ENCODE peak calls at places on chromosomes 16 and 17, in six cellular contexts. One of them, this sample, is unnamed.

GRCh38 chr16:55048745-55049144 is 118.1 kb downstream of the IRX5 start:
- DNase-seq in ovary: no peak
- DNase-seq in PC-9: no peak
- DNase-seq in fibroblast of lung: no peak
- DNase-seq in SJCRH30: no peak
- DNase-seq in heart right ventricle: no peak
- DNase-seq in this sample: no peak

GRCh38 chr17:41338961-41339485 is 11.6 kb downstream of the KRT33A start:
- DNase-seq in ovary: no peak
- DNase-seq in PC-9: peak; percentile 39
- DNase-seq in fibroblast of lung: no peak
- DNase-seq in SJCRH30: no peak
- DNase-seq in heart right ventricle: no peak
- DNase-seq in this sample: no peak

GRCh38 chr16:68298907-68299515 is 11.7 kb downstream of the SLC7A6OS start:
- DNase-seq in ovary: no peak
- DNase-seq in PC-9: no peak
- DNase-seq in fibroblast of lung: peak; percentile 76
- DNase-seq in SJCRH30: peak; percentile 74
- DNase-seq in heart right ventricle: peak; percentile 48
- DNase-seq in this sample: no peak

GRCh38 chr17:40615295-40615988 is 32.2 kb downstream of the SMARCE1 start:
- DNase-seq in ovary: peak; percentile 60
- DNase-seq in PC-9: peak; percentile 72
- DNase-seq in fibroblast of lung: peak; percentile 35
- DNase-seq in SJCRH30: peak; percentile 26
- DNase-seq in heart right ventricle: peak; percentile 40
- DNase-seq in this sample: peak; percentile 65

GRCh38 chr17:49361129-49361901 is 735 bp downstream of the ZNF652 start:
- DNase-seq in ovary: peak; percentile 21
- DNase-seq in PC-9: no peak
- DNase-seq in fibroblast of lung: peak; percentile 50
- DNase-seq in SJCRH30: peak; percentile 43
- DNase-seq in heart right ventricle: peak; percentile 46
- DNase-seq in this sample: peak; percentile 48

GRCh38 chr16:71971571-71971970 is 28.6 kb downstream of the PKD1L3 start:
- DNase-seq in ovary: no peak
- DNase-seq in PC-9: no peak
- DNase-seq in fibroblast of lung: no peak
- DNase-seq in SJCRH30: no peak
- DNase-seq in heart right ventricle: no peak
- DNase-seq in this sample: no peak

GRCh38 chr17:58352843-58353719 is 1.1 kb upstream of the SUPT4H1 start:
- DNase-seq in ovary: peak; percentile 44
- DNase-seq in PC-9: no peak
- DNase-seq in fibroblast of lung: peak; percentile 46
- DNase-seq in SJCRH30: peak; percentile 11
- DNase-seq in heart right ventricle: peak; percentile 32
- DNase-seq in this sample: no peak

GRCh38 chr17:54933921-54934320 is 33.3 kb downstream of the TOM1L1 start:
- DNase-seq in ovary: no peak
- DNase-seq in PC-9: no peak
- DNase-seq in fibroblast of lung: no peak
- DNase-seq in SJCRH30: no peak
- DNase-seq in heart right ventricle: no peak
- DNase-seq in this sample: no peak

GRCh38 chr16:85563515-85564276 is 49.4 kb upstream of the GSE1 start:
- DNase-seq in ovary: peak; percentile 72
- DNase-seq in PC-9: no peak
- DNase-seq in fibroblast of lung: no peak
- DNase-seq in SJCRH30: no peak
- DNase-seq in heart right ventricle: peak; percentile 82
- DNase-seq in this sample: no peak

GRCh38 chr17:72687941-72688340 is 404.5 kb downstream of the SLC39A11 start:
- DNase-seq in ovary: no peak
- DNase-seq in PC-9: no peak
- DNase-seq in fibroblast of lung: no peak
- DNase-seq in SJCRH30: no peak
- DNase-seq in heart right ventricle: no peak
- DNase-seq in this sample: no peak

DNA sequence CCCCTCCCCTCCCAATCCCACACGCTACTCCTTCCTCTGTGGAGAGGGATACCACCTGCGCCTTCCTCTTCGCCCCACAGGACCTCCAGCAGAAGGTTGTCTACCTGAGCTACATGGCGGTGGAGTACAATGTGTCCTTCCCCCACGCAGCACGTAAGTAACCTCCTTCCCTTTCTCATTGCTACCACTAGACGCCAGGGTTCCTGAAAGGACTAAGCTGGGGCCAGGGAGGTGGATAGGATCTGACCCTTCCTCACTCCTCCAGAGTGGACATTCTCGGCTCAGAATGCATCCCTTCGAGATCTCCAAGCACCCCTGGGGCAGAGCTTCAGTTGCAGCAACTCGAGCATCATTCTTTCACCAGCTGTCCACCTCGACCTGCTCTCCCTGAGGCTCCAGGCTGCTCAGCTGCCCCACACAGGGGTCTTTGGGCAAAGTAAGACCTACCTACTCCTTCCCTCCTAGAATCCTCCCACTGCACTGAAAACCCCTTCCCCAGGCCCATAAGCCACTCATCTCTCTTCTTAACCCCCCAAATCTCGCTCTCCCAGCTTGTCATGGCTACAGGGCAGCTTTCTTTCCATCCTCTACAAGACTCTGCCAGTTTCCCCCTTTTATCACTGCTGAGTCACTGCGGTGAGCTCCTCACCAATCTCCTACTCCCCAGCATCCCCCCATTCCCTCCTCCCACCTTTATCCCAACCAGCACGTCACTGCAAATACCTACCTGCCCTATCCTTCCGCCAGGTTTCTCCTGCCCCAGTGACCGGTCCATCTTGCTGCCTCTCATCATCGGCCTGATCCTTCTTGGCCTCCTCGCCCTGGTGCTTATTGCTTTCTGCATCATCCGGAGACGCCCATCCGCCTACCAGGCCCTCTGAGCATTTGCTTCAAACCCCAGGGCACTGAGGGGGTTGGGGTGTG is 1.5 kb downstream of the CD68 start:
- DNase-seq in ovary: peak; percentile 27
- DNase-seq in PC-9: no peak
- DNase-seq in fibroblast of lung: no peak
- DNase-seq in SJCRH30: no peak
- DNase-seq in heart right ventricle: no peak
- DNase-seq in this sample: no peak
- H3K4me1 ChIP-seq in ovary: peaks cover 18% of the 10 kb centered on the region
- H3K4me1 ChIP-seq in PC-9: peaks cover 44% of the 10 kb centered on the region
- H3K4me1 ChIP-seq in fibroblast of lung: peaks cover 38% of the 10 kb centered on the region
- H3K4me1 ChIP-seq in SJCRH30: peaks cover 4% of the 10 kb centered on the region
- H3K4me1 ChIP-seq in heart right ventricle: peaks cover 68% of the 10 kb centered on the region
- H3K4me1 ChIP-seq in this sample: peaks cover 13% of the 10 kb centered on the region

DNA sequence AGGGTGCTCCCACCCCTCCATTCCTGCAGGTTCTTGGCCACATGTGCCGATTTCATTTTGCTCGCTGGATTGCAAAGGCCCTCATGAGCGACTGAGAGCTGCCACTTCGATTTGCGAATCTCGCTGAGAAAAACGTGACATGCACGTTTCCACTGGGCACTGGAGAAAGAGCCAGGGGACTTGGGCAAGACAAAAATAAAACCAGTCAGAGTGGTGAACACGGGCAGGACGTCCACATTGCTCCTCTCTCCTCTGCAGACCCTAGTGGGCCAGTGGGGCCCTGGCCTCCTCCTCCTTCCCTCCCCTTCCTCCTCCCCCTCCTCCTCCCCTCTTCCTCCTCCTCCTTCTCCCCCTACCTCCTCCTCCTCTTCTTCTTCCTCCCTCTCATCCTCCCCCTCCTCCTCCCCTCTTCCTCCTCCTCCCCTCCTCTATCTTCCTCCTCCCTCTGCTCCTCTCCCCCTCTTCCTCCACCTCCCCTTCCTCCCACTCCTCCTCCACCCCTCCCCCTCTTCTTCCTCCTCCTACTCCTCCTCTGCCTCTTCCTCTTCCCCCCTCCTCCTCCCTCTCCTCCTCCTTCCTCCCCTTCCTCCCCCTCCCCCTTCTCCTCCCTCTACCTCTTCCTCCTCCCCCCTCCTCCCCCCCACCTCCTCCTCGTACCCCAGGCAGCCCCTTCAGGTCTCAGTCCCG is 28.1 kb upstream of the ENPP7 start:
- DNase-seq in ovary: no peak
- DNase-seq in PC-9: no peak
- DNase-seq in fibroblast of lung: no peak
- DNase-seq in SJCRH30: no peak
- DNase-seq in heart right ventricle: no peak
- DNase-seq in this sample: no peak
- H3K4me3 ChIP-seq in ovary: no peak overlapping the region
- H3K4me3 ChIP-seq in PC-9: no peak overlapping the region
- H3K4me3 ChIP-seq in fibroblast of lung: no peak overlapping the region
- H3K4me3 ChIP-seq in SJCRH30: no peak overlapping the region
- H3K4me3 ChIP-seq in heart right ventricle: no peak overlapping the region
- H3K4me3 ChIP-seq in this sample: no peak overlapping the region

GRCh38 chr17:16346721-16347271 is 6.5 kb downstream of the CENPV start:
- DNase-seq in ovary: no peak
- DNase-seq in PC-9: no peak
- DNase-seq in fibroblast of lung: no peak
- DNase-seq in SJCRH30: no peak
- DNase-seq in heart right ventricle: no peak
- DNase-seq in this sample: no peak
- H3K36me3 ChIP-seq in ovary: no peaks in the 10 kb centered on the region
- H3K36me3 ChIP-seq in PC-9: no peaks in the 10 kb centered on the region
- H3K36me3 ChIP-seq in fibroblast of lung: peaks cover 5% of the 10 kb centered on the region
- H3K36me3 ChIP-seq in SJCRH30: peaks cover 11% of the 10 kb centered on the region
- H3K36me3 ChIP-seq in heart right ventricle: peaks cover 16% of the 10 kb centered on the region
- H3K36me3 ChIP-seq in this sample: peaks cover 21% of the 10 kb centered on the region

DNA sequence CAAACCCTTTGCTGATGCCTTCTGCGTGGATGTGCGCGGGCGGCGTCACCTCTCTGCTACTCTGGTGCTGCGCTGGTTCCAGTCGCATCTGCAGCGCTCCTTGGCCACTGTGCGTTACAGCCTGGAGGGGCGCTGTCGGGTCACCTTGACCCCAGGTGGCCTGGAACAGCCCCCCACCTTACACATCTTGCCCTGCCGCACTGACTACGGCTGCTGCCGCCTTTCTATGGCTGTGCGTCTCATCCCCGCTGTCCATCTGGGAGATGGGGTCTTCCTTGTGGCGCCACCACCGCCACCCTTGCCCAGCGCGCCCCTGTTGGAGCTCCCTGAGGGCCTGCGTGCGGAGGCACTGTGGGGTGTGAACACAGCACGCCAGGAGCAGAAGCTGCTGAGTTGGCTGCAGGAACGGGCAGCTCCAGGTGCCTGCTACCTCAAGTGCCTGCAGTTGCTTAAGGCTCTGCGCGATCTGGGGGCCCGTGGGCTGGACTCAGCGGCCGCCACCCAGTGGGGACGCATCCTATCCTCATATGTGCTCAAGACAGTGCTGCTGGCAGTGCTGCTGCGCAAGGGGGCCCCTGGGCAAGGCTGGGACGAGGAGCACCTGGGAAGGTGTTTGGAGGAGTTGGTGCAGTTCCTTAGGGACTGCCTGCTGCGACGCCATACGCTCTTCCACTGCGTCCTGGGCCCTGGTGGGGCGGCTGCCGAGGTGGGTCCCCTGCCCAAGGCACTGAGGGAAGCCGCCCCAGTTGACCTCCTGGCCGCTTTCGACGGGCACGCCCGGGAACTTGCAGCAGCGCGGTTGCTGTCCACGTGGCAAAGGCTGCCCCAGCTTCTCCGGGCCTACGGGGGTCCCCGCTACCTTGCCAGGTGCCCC is 1.6 kb downstream of the ITPRIPL2 start:
- DNase-seq in ovary: no peak
- DNase-seq in PC-9: peak; percentile 63
- DNase-seq in fibroblast of lung: no peak
- DNase-seq in SJCRH30: no peak
- DNase-seq in heart right ventricle: peak; percentile 25
- DNase-seq in this sample: no peak
- H3K4me1 ChIP-seq in ovary: peaks cover 19% of the 10 kb centered on the region
- H3K4me1 ChIP-seq in PC-9: peaks cover 79% of the 10 kb centered on the region
- H3K4me1 ChIP-seq in fibroblast of lung: peaks cover 33% of the 10 kb centered on the region
- H3K4me1 ChIP-seq in SJCRH30: peaks cover 27% of the 10 kb centered on the region
- H3K4me1 ChIP-seq in heart right ventricle: peaks cover 72% of the 10 kb centered on the region
- H3K4me1 ChIP-seq in this sample: no peaks in the 10 kb centered on the region

GRCh38 chr16:50152807-50153647 is at the start of gene TENT4B:
- DNase-seq in ovary: peak; percentile 84
- DNase-seq in PC-9: peak; percentile 56
- DNase-seq in fibroblast of lung: peak; percentile 76
- DNase-seq in SJCRH30: peak; percentile 80
- DNase-seq in heart right ventricle: peak; percentile 90
- DNase-seq in this sample: peak; percentile 86

GRCh38 chr16:50152386-50152806 is 710 bp upstream of the TENT4B start:
- DNase-seq in ovary: peak; percentile 48
- DNase-seq in PC-9: no peak
- DNase-seq in fibroblast of lung: peak; percentile 36
- DNase-seq in SJCRH30: no peak
- DNase-seq in heart right ventricle: no peak
- DNase-seq in this sample: peak; percentile 40

GRCh38 chr16:50153648-50154368 is 702 bp downstream of the TENT4B start:
- DNase-seq in ovary: peak; percentile 21
- DNase-seq in PC-9: no peak
- DNase-seq in fibroblast of lung: peak; percentile 6
- DNase-seq in SJCRH30: peak; percentile 20
- DNase-seq in heart right ventricle: peak; percentile 49
- DNase-seq in this sample: peak; percentile 44

GRCh38 chr16:50155925-50156324 is 2.8 kb downstream of the TENT4B start:
- DNase-seq in ovary: no peak
- DNase-seq in PC-9: no peak
- DNase-seq in fibroblast of lung: no peak
- DNase-seq in SJCRH30: no peak
- DNase-seq in heart right ventricle: no peak
- DNase-seq in this sample: no peak

GRCh38 chr16:50154369-50154947 is 1.4 kb downstream of the TENT4B start:
- DNase-seq in ovary: peak; percentile 21
- DNase-seq in PC-9: no peak
- DNase-seq in fibroblast of lung: no peak
- DNase-seq in SJCRH30: no peak
- DNase-seq in heart right ventricle: no peak
- DNase-seq in this sample: no peak
- H3K4me3 ChIP-seq in ovary: peak overlapping the region; percentile 80
- H3K4me3 ChIP-seq in PC-9: peak overlapping the region; percentile 75
- H3K4me3 ChIP-seq in fibroblast of lung: peak overlapping the region; percentile 65
- H3K4me3 ChIP-seq in SJCRH30: peak overlapping the region; percentile 98
- H3K4me3 ChIP-seq in heart right ventricle: peak overlapping the region; percentile 76
- H3K4me3 ChIP-seq in this sample: peak overlapping the region; percentile 94

GRCh38 chr17:44023545-44024270 is 8.9 kb upstream of the TMEM101 start:
- DNase-seq in ovary: no peak
- DNase-seq in PC-9: no peak
- DNase-seq in fibroblast of lung: no peak
- DNase-seq in SJCRH30: no peak
- DNase-seq in heart right ventricle: no peak
- DNase-seq in this sample: no peak
- H3K36me3 ChIP-seq in ovary: no peaks in the 10 kb centered on the region
- H3K36me3 ChIP-seq in PC-9: no peaks in the 10 kb centered on the region
- H3K36me3 ChIP-seq in fibroblast of lung: peaks cover 6% of the 10 kb centered on the region
- H3K36me3 ChIP-seq in SJCRH30: no peaks in the 10 kb centered on the region
- H3K36me3 ChIP-seq in heart right ventricle: peaks cover 32% of the 10 kb centered on the region
- H3K36me3 ChIP-seq in this sample: peaks cover 19% of the 10 kb centered on the region

This sample was measured in BE2C.